ENCODE peak calls at places on chromosomes 3 and 15, in five cellular contexts. One of them, this sample, is unnamed.

GRCh38 chr15:52171807-52172206 is 19.4 kb downstream of the GNB5 start:
- DNase-seq in cardiac muscle cell: no peak
- DNase-seq in sigmoid colon: no peak
- DNase-seq in prostate gland: no peak
- DNase-seq in mammary epithelial cell: no peak
- DNase-seq in this sample: no peak

GRCh38 chr3:149080699-149081091 is 5.6 kb downstream of the HLTF start:
- DNase-seq in cardiac muscle cell: peak; percentile 79
- DNase-seq in sigmoid colon: no peak
- DNase-seq in prostate gland: no peak
- DNase-seq in mammary epithelial cell: peak; percentile 68
- DNase-seq in this sample: no peak

GRCh38 chr3:143822374-143822773 is 25.9 kb downstream of the SLC9A9 start:
- DNase-seq in cardiac muscle cell: no peak
- DNase-seq in sigmoid colon: peak; percentile 68
- DNase-seq in prostate gland: no peak
- DNase-seq in mammary epithelial cell: no peak
- DNase-seq in this sample: no peak

GRCh38 chr3:88031543-88032148 is 27.2 kb downstream of the CGGBP1 start:
- DNase-seq in cardiac muscle cell: peak; percentile 39
- DNase-seq in sigmoid colon: no peak
- DNase-seq in prostate gland: no peak
- DNase-seq in mammary epithelial cell: peak; percentile 16
- DNase-seq in this sample: no peak

GRCh38 chr3:197352382-197352781 is 54.0 kb upstream of the DLG1 start:
- DNase-seq in cardiac muscle cell: peak; percentile 68
- DNase-seq in sigmoid colon: peak; percentile 85
- DNase-seq in prostate gland: peak; percentile 26
- DNase-seq in mammary epithelial cell: no peak
- DNase-seq in this sample: peak; percentile 80

GRCh38 chr15:66862111-66862815 is 160.2 kb downstream of the SMAD6 start:
- DNase-seq in cardiac muscle cell: no peak
- DNase-seq in sigmoid colon: no peak
- DNase-seq in prostate gland: no peak
- DNase-seq in mammary epithelial cell: peak; percentile 26
- DNase-seq in this sample: no peak

GRCh38 chr15:70056091-70056680 is 41.5 kb downstream of the TLE3 start:
- DNase-seq in cardiac muscle cell: no peak
- DNase-seq in sigmoid colon: peak; percentile 51
- DNase-seq in prostate gland: no peak
- DNase-seq in mammary epithelial cell: no peak
- DNase-seq in this sample: no peak

GRCh38 chr3:126179825-126180476 is 435 bp downstream of the ALDH1L1 start:
- DNase-seq in cardiac muscle cell: peak; percentile 57
- DNase-seq in sigmoid colon: peak; percentile 87
- DNase-seq in prostate gland: peak; percentile 65
- DNase-seq in mammary epithelial cell: no peak
- DNase-seq in this sample: peak; percentile 89

GRCh38 chr3:190131329-190131728 is 10.6 kb upstream of the P3H2 start:
- DNase-seq in cardiac muscle cell: peak; percentile 81
- DNase-seq in sigmoid colon: no peak
- DNase-seq in prostate gland: no peak
- DNase-seq in mammary epithelial cell: peak; percentile 82
- DNase-seq in this sample: no peak

GRCh38 chr15:92958105-92958504 is 58.0 kb downstream of the CHD2 start:
- DNase-seq in cardiac muscle cell: peak; percentile 34
- DNase-seq in sigmoid colon: no peak
- DNase-seq in prostate gland: no peak
- DNase-seq in mammary epithelial cell: peak; percentile 64
- DNase-seq in this sample: no peak

GRCh38 chr3:195895900-195896360 is 12.4 kb downstream of the TNK2 start:
- DNase-seq in cardiac muscle cell: no peak
- DNase-seq in sigmoid colon: peak; percentile 85
- DNase-seq in prostate gland: no peak
- DNase-seq in mammary epithelial cell: peak; percentile 51
- DNase-seq in this sample: peak; percentile 90

GRCh38 chr3:195896361-195897080 is 11.8 kb downstream of the TNK2 start:
- DNase-seq in cardiac muscle cell: peak; percentile 91
- DNase-seq in sigmoid colon: peak; percentile 83
- DNase-seq in prostate gland: no peak
- DNase-seq in mammary epithelial cell: no peak
- DNase-seq in this sample: peak; percentile 81

GRCh38 chr3:195899701-195900425 is 8.5 kb downstream of the TNK2 start:
- DNase-seq in cardiac muscle cell: no peak
- DNase-seq in sigmoid colon: peak; percentile 54
- DNase-seq in prostate gland: no peak
- DNase-seq in mammary epithelial cell: no peak
- DNase-seq in this sample: peak; percentile 5

GRCh38 chr3:195897081-195897852 is 11.1 kb downstream of the TNK2 start:
- DNase-seq in cardiac muscle cell: peak; percentile 71
- DNase-seq in sigmoid colon: peak; percentile 77
- DNase-seq in prostate gland: no peak
- DNase-seq in mammary epithelial cell: peak; percentile 93
- DNase-seq in this sample: peak; percentile 79

DNA sequence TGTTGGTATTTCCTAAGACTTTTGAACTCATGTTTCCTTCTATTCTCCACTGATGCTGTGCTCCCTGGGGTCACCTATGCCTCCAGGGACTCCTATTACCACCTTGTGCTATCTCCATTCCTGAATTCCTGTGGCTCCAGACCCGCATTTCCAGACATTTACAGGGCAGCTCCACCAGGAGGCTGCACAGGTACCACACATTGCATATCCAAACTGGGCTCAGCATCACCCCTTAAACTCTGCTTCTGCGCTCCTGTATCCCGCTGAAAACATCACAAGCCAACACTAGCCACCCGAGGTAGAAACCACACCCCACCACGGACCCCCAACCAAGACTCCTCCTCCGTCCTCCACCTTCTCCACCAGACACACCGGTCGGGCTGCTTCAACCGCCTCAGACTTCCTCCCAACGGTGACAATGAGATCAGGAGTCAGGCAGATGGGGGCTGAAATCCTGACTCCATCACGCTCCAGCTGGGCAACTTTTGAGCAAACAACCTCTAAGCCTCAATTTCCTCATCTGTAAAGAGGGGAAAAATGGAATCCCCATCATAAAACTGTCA is 10.4 kb downstream of the TNK2 start:
- DNase-seq in cardiac muscle cell: no peak
- DNase-seq in sigmoid colon: peak; percentile 60
- DNase-seq in prostate gland: no peak
- DNase-seq in mammary epithelial cell: no peak
- DNase-seq in this sample: no peak
- H3K4me1 ChIP-seq in cardiac muscle cell: peaks cover 32% of the 10 kb centered on the region
- H3K4me1 ChIP-seq in sigmoid colon: peaks cover 48% of the 10 kb centered on the region
- H3K4me1 ChIP-seq in prostate gland: peaks cover 26% of the 10 kb centered on the region
- H3K4me1 ChIP-seq in mammary epithelial cell: peaks cover 64% of the 10 kb centered on the region
- H3K4me1 ChIP-seq in this sample: peaks cover 17% of the 10 kb centered on the region

GRCh38 chr3:187120324-187120723 is 19.0 kb downstream of the RPL39L start:
- DNase-seq in cardiac muscle cell: no peak
- DNase-seq in sigmoid colon: no peak
- DNase-seq in prostate gland: no peak
- DNase-seq in mammary epithelial cell: no peak
- DNase-seq in this sample: no peak

GRCh38 chr3:187122261-187122660 is 17.0 kb downstream of the RPL39L start:
- DNase-seq in cardiac muscle cell: no peak
- DNase-seq in sigmoid colon: no peak
- DNase-seq in prostate gland: no peak
- DNase-seq in mammary epithelial cell: no peak
- DNase-seq in this sample: no peak

GRCh38 chr3:187130346-187131066 is 8.8 kb downstream of the RPL39L start:
- DNase-seq in cardiac muscle cell: peak; percentile 87
- DNase-seq in sigmoid colon: no peak
- DNase-seq in prostate gland: peak; percentile 62
- DNase-seq in mammary epithelial cell: peak; percentile 72
- DNase-seq in this sample: no peak

DNA sequence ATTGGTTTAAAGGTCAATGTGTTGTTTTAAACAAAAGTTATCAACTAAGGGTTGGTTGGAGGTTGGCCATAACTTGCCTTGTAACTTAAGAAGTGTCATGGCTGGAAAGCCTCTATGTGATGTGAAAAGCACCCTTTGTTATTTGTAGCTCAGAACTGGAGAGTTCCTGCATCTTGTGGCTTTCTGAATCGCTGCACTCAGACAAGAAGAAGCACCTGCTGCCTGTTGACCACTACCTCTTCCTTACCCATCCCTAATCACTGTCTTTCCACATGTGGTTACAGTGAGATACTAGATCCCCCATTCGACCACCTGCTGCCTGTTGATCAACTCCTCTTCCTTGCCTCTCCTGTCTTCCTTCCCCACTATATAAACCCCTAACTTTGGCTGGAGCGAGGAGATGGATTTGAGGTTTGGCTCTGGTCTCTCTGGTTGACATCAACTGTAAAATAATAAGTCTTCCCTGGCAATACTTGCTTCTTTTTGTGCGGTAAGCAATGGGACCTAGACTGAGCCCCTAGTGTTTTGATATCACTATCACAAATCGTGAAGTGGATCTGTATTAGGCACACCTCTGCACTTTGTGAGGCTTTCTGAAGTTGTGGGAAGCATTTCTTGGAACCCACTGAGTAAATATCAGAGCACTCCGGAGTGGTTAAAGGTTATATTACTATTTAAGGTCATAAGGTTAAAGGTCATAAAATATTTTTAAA is 13.8 kb downstream of the RPL39L start:
- DNase-seq in cardiac muscle cell: no peak
- DNase-seq in sigmoid colon: no peak
- DNase-seq in prostate gland: no peak
- DNase-seq in mammary epithelial cell: no peak
- DNase-seq in this sample: no peak
- H3K4me3 ChIP-seq in cardiac muscle cell: no peak overlapping the region
- H3K4me3 ChIP-seq in sigmoid colon: no peak overlapping the region
- H3K4me3 ChIP-seq in prostate gland: no peak overlapping the region
- H3K4me3 ChIP-seq in mammary epithelial cell: no peak overlapping the region
- H3K4me3 ChIP-seq in this sample: no peak overlapping the region

DNA sequence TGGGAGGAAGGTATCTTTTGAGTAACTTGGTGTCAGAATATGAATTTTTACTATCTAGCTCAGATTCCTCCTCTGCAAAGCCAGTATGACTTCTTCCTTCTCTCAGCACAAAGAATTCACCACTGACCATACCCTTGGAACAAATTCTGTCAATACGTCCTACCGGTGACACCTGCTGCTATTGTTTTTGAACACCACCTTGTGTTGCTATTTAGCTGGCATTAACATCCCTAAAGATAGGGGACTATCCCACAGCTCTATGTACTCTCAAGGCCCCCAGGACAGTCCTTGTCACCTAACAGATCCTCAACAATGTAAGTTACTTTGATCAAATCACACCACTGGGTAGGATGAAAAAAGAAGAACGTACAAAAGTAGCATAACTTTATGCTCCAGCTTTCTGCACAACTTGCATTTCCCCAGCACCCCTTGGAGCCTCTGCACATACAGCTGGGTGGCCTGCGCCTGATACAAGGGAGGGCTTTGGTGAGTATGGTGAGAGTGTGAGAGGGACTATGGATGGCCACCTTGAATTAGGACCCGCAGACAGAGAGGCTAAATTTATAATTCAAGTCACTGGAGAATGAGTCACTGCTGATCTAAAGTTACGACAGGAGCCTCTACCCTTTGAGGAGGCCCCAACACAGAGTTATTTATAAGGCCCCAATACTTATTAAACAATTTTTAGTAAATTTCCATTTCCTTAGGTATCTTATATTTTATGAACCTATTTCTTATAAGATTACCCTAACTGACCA is 2.3 kb upstream of the COLQ start:
- DNase-seq in cardiac muscle cell: no peak
- DNase-seq in sigmoid colon: no peak
- DNase-seq in prostate gland: no peak
- DNase-seq in mammary epithelial cell: no peak
- DNase-seq in this sample: no peak
- H3K27ac ChIP-seq in cardiac muscle cell: no peak overlapping the region
- H3K27ac ChIP-seq in sigmoid colon: no peak overlapping the region
- H3K27ac ChIP-seq in prostate gland: no peak overlapping the region
- H3K27ac ChIP-seq in mammary epithelial cell: no peak overlapping the region
- H3K27ac ChIP-seq in this sample: no peak overlapping the region

GRCh38 chr15:75653347-75653913 is 5.7 kb downstream of the SNX33 start:
- DNase-seq in cardiac muscle cell: no peak
- DNase-seq in sigmoid colon: peak; percentile 67
- DNase-seq in prostate gland: no peak
- DNase-seq in mammary epithelial cell: no peak
- DNase-seq in this sample: no peak
- H3K4me1 ChIP-seq in cardiac muscle cell: peaks cover 26% of the 10 kb centered on the region
- H3K4me1 ChIP-seq in sigmoid colon: peaks cover 66% of the 10 kb centered on the region
- H3K4me1 ChIP-seq in prostate gland: peaks cover 33% of the 10 kb centered on the region
- H3K4me1 ChIP-seq in mammary epithelial cell: peaks cover 64% of the 10 kb centered on the region
- H3K4me1 ChIP-seq in this sample: peaks cover 38% of the 10 kb centered on the region

GRCh38 chr3:146589899-146590508 is 15.1 kb downstream of the PLSCR5 start:
- DNase-seq in cardiac muscle cell: peak; percentile 68
- DNase-seq in sigmoid colon: no peak
- DNase-seq in prostate gland: peak; percentile 18
- DNase-seq in mammary epithelial cell: peak; percentile 36
- DNase-seq in this sample: peak; percentile 55
- H3K4me3 ChIP-seq in cardiac muscle cell: no peak overlapping the region
- H3K4me3 ChIP-seq in sigmoid colon: no peak overlapping the region
- H3K4me3 ChIP-seq in prostate gland: no peak overlapping the region
- H3K4me3 ChIP-seq in mammary epithelial cell: no peak overlapping the region
- H3K4me3 ChIP-seq in this sample: no peak overlapping the region

GRCh38 chr3:52086461-52086860 is 30.1 kb upstream of the DUSP7 start:
- DNase-seq in cardiac muscle cell: no peak
- DNase-seq in sigmoid colon: no peak
- DNase-seq in prostate gland: no peak
- DNase-seq in mammary epithelial cell: no peak
- DNase-seq in this sample: peak; percentile 27
- H3K27ac ChIP-seq in cardiac muscle cell: no peak overlapping the region
- H3K27ac ChIP-seq in sigmoid colon: no peak overlapping the region
- H3K27ac ChIP-seq in prostate gland: no peak overlapping the region
- H3K27ac ChIP-seq in mammary epithelial cell: no peak overlapping the region
- H3K27ac ChIP-seq in this sample: no peak overlapping the region

This sample was measured in right cardiac atrium.